ENCODE peak calls at places on chromosomes 11 and 22, in seven cellular contexts. D is tibial nerve, G is body of pancreas, C is BE2C, L is cardiac fibroblast, F is fibroblast of mammary gland, W is colonic mucosa. I is an unnamed sample.

GRCh38 chr11:23311986-23312940 is 452.0 kb upstream of the CCDC179 start:
- DNase-seq in D (no peak), G (no peak), C (no peak), L (no peak), F (peak), W (no peak), I (no peak)

GRCh38 chr11:92702037-92702436 is 267.4 kb upstream of the MTNR1B start:
- DNase-seq in D (no peak), G (no peak), C (no peak), L (no peak), F (peak), W (no peak), I (no peak)

GRCh38 chr11:102279641-102280170 is 37.6 kb upstream of the BIRC3 start:
- DNase-seq in D (peak), G (peak), C (no peak), L (peak), F (peak), W (peak), I (no peak)

GRCh38 chr11:18669211-18669593 is 29.4 kb upstream of the TMEM86A start:
- DNase-seq in D (no peak), G (peak), C (no peak), L (no peak), F (peak), W (no peak), I (no peak)

GRCh38 chr11:72673284-72673942 is 809 bp downstream of the PDE2A start:
- DNase-seq in D (no peak), G (no peak), C (no peak), L (no peak), F (no peak), W (no peak), I (no peak)

GRCh38 chr11:120810251-120810650 is 213.7 kb upstream of the TBCEL start:
- DNase-seq in D (no peak), G (no peak), C (no peak), L (peak), F (peak), W (no peak), I (no peak)

GRCh38 chr11:76666408-76666807 is 4.1 kb downstream of the LRRC32 start:
- DNase-seq in D (no peak), G (no peak), C (peak), L (peak), F (peak), W (no peak), I (peak)

GRCh38 chr22:45968751-45969413 is 8.1 kb downstream of the WNT7B start:
- DNase-seq in D (no peak), G (no peak), C (no peak), L (peak), F (peak), W (no peak), I (no peak)

GRCh38 chr22:36377022-36377631 is 10.6 kb downstream of the MYH9 start:
- DNase-seq in D (no peak), G (no peak), C (no peak), L (no peak), F (no peak), W (no peak), I (no peak)

GRCh38 chr11:1087961-1088926 is 13.6 kb downstream of the MUC2 start:
- DNase-seq in D (no peak), G (no peak), C (peak), L (no peak), F (no peak), W (no peak), I (no peak)

GRCh38 chr22:47008208-47008885 is 245.9 kb downstream of the TBC1D22A start:
- DNase-seq in D (no peak), G (no peak), C (no peak), L (no peak), F (no peak), W (no peak), I (no peak)

GRCh38 chr11:116736763-116737162 is 36.0 kb downstream of the BUD13 start:
- DNase-seq in D (no peak), G (no peak), C (peak), L (peak), F (no peak), W (no peak), I (no peak)

GRCh38 chr11:116740741-116741140 is 32.0 kb downstream of the BUD13 start:
- DNase-seq in D (no peak), G (no peak), C (no peak), L (no peak), F (no peak), W (no peak), I (no peak)

GRCh38 chr11:116738975-116739374 is 33.8 kb downstream of the BUD13 start:
- DNase-seq in D (no peak), G (no peak), C (no peak), L (no peak), F (no peak), W (no peak), I (no peak)

DNA sequence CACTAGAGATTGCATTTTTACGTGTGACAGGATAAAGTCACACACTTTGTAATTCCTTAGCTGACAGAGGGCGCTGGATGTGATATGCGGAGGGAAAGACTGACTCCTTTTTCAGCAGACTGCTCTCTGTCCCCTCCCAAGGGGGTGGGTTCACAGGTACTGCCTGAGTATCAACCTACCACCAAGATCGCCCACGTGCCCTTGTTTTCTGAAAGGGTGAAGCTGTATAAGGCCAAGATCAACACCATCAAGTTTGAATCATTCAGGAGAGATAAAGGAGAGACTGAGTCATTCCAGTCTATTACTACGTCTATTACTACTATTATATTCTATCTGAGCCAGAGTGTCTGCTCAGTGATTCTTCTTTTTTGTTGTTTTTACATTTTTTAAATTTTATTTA is 30.7 kb downstream of the BUD13 start:
- DNase-seq in D (no peak), G (no peak), C (no peak), L (peak), F (peak), W (no peak), I (no peak)
- H3K4me3 ChIP-seq in D (no peak), G (no peak), C (no peak), L (no peak), F (no peak), W (no peak), I (no peak)

GRCh38 chr22:19169002-19169946 is 9.3 kb downstream of the SLC25A1 start:
- DNase-seq in D (no peak), G (no peak), C (no peak), L (no peak), F (no peak), W (no peak), I (peak)
- H3K4me3 ChIP-seq in D (peak), G (no peak), C (peak), L (peak), F (peak), W (peak), I (peak)

GRCh38 chr11:81246937-81247336 is 1486.7 kb downstream of the FAM181B start:
- DNase-seq in D (no peak), G (no peak), C (no peak), L (no peak), F (no peak), W (peak), I (no peak)

GRCh38 chr11:81245791-81246190 is 1487.9 kb downstream of the FAM181B start:
- DNase-seq in D (no peak), G (no peak), C (no peak), L (no peak), F (no peak), W (no peak), I (no peak)
- H3K4me3 ChIP-seq in D (no peak), G (no peak), C (no peak), L (no peak), F (no peak), W (no peak), I (no peak)

GRCh38 chr11:66216911-66217310 is 51.5 kb upstream of the RAB1B start:
- DNase-seq in D (no peak), G (no peak), C (no peak), L (no peak), F (no peak), W (no peak), I (no peak)
- H3K4me3 ChIP-seq in D (no peak), G (no peak), C (no peak), L (no peak), F (no peak), W (no peak), I (no peak)

DNA sequence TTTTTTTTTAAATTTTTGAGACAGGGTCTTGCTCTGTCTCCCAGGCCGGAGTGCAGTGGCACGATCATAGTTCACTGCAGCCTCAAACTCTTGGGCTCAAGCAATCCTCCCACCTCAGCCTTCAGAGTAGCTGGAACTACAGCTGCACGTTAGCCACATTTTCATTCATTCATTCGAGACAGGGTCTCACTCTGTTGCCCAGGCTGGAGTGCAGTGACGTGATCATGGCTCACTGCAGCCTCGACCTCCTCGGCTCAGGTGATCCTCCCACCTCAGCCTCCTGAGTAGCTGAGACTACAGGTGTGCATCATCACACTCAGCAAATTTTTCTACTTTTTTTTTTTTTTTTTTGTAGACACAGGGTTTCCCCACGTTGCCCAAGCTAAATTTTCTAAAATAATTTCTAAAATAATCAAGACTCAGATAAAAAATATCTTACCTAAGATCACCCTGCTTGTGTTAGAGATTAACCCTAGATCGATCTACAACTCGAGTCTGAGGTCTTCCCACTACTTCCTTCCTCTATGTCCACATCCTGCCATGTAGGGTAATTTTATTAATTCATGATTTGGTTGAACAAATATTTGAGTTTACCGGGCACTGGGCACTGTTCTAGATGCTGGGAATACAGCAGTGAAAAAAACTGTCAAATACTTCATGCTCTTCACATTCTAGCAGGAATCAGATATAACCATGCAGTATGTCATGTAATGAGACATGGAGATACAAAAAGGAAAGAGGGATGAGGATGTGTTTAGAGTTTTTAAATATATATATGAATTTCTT is 15.1 kb downstream of the EIF4G2 start:
- DNase-seq in D (no peak), G (no peak), C (no peak), L (no peak), F (no peak), W (no peak), I (no peak)
- H3K4me3 ChIP-seq in D (no peak), G (no peak), C (no peak), L (no peak), F (no peak), W (no peak), I (no peak)

DNA sequence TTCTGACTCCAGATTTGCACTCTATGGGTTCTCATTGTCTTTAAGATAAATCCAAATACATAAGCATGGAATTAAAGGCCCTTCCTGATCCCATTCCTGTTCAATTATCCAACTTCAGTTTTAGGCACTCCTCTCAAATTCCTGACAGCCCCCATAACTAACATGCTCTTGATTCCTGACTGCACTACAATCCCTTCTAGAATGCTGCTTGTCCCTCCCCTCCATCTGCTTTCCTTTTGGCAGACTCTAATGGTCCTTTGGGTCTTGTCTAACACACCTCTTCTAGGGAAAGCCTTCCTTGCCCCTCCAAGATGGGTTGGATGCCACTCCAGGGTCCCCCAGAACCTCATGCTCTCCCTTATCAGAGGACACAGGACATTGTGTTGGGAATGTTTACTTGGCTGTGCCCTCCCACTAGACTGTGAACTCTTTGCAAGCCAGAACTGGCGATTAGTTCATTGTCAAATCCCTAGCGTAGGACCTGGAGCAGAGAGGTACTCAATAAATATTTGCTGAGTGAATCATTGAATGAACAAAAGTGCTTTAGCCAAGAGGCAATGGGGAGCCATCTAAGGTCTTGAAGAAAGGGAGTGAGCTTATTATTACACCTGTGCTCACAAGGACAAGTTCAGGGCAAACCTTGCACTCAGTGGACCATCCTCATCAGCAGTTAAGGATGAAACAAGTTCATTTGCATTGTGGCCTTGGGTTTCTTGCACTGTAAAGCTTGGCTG is 1.2 kb upstream of the RASSF10 start:
- DNase-seq in D (no peak), G (no peak), C (no peak), L (no peak), F (no peak), W (peak), I (no peak)
- H3K4me3 ChIP-seq in D (no peak), G (no peak), C (no peak), L (no peak), F (no peak), W (no peak), I (no peak)

GRCh38 chr11:117796456-117797428 is at the start of gene DSCAML1:
- DNase-seq in D (no peak), G (no peak), C (peak), L (no peak), F (no peak), W (no peak), I (peak)
- H3K4me3 ChIP-seq in D (no peak), G (no peak), C (peak), L (no peak), F (no peak), W (peak), I (peak)

GRCh38 chr11:79229047-79229446 is 211.8 kb downstream of the TENM4 start:
- DNase-seq in D (no peak), G (no peak), C (no peak), L (no peak), F (peak), W (no peak), I (no peak)

GRCh38 chr11:79227308-79227707 is 213.5 kb downstream of the TENM4 start:
- DNase-seq in D (no peak), G (no peak), C (no peak), L (no peak), F (no peak), W (no peak), I (no peak)

GRCh38 chr11:79227732-79228416 is 213.0 kb downstream of the TENM4 start:
- DNase-seq in D (no peak), G (no peak), C (no peak), L (no peak), F (no peak), W (no peak), I (no peak)

GRCh38 chr11:79226136-79226535 is 214.7 kb downstream of the TENM4 start:
- DNase-seq in D (no peak), G (no peak), C (no peak), L (no peak), F (no peak), W (no peak), I (no peak)

GRCh38 chr11:79228417-79228755 is 212.4 kb downstream of the TENM4 start:
- DNase-seq in D (no peak), G (no peak), C (no peak), L (no peak), F (no peak), W (no peak), I (no peak)
- H3K4me3 ChIP-seq in D (no peak), G (no peak), C (no peak), L (no peak), F (no peak), W (no peak), I (no peak)

GRCh38 chr11:69310934-69311766 is 17.2 kb downstream of the MYEOV start:
- DNase-seq in D (no peak), G (no peak), C (no peak), L (no peak), F (no peak), W (no peak), I (no peak)

GRCh38 chr11:69312418-69313399 is 18.8 kb downstream of the MYEOV start:
- DNase-seq in D (no peak), G (no peak), C (no peak), L (peak), F (no peak), W (no peak), I (no peak)

GRCh38 chr11:69311767-69312385 is 17.9 kb downstream of the MYEOV start:
- DNase-seq in D (no peak), G (no peak), C (no peak), L (no peak), F (no peak), W (no peak), I (no peak)

GRCh38 chr11:69314555-69314954 is 20.6 kb downstream of the MYEOV start:
- DNase-seq in D (no peak), G (no peak), C (no peak), L (no peak), F (no peak), W (no peak), I (no peak)

DNA sequence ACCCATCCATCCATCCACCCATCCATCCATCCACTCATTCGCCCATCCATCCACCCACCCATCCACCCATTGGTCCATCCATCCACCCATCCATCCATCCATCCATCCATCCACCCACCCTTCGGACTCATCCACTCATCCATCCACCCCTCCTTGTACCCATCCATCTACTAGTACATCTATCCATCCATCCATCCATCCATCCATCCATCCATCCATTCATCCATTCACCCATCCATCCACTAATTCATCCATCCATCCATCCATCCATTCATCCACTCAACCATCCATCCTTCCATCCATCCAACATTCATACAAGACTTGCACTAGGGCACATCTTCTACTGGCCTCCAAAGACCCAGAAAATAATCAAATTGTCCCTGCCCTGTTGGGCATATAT is 20.0 kb downstream of the MYEOV start:
- DNase-seq in D (no peak), G (no peak), C (no peak), L (no peak), F (no peak), W (no peak), I (no peak)
- H3K4me3 ChIP-seq in D (no peak), G (no peak), C (no peak), L (no peak), F (no peak), W (no peak), I (no peak)